ENCODE peak calls at places on chromosome 11, in four cellular contexts. I is stimulated activated CD4-positive, alpha-beta T cell treated with anti-CD3 and anti-CD28 coated beads, TNF-alpha, amount 100 ng/mL, for 24 hours; L is HEK293T; Q is CD8-positive, alpha-beta memory T cell. Y is an unnamed sample.

GRCh38 chr11:102924851-102925380 is 30.6 kb downstream of the MMP13 start:
- DNase-seq in I (no peak), L (no peak), Q (no peak), Y (no peak)

GRCh38 chr11:124717786-124718634 is 21.7 kb upstream of the NRGN start:
- DNase-seq in I (no peak), L (peak), Q (peak), Y (no peak)

GRCh38 chr11:35165416-35166368 is 26.7 kb downstream of the CD44 start:
- DNase-seq in I (peak), L (no peak), Q (peak), Y (no peak)

GRCh38 chr11:16356751-16357365 is 512 bp upstream of the SOX6 start:
- DNase-seq in I (no peak), L (no peak), Q (no peak), Y (no peak)

GRCh38 chr11:43419460-43419859 is 60.7 kb downstream of the TTC17 start:
- DNase-seq in I (no peak), L (peak), Q (peak), Y (peak)

GRCh38 chr11:107272561-107272960 is 185.1 kb downstream of the CWF19L2 start:
- DNase-seq in I (no peak), L (no peak), Q (no peak), Y (no peak)

GRCh38 chr11:60788401-60789110 is 3.4 kb downstream of the MS4A10 start:
- DNase-seq in I (no peak), L (no peak), Q (no peak), Y (no peak)

GRCh38 chr11:9982127-9982795 is 311.8 kb downstream of the SBF2 start:
- DNase-seq in I (no peak), L (no peak), Q (no peak), Y (no peak)

GRCh38 chr11:14454861-14455632 is 44.6 kb downstream of the COPB1 start:
- DNase-seq in I (no peak), L (peak), Q (peak), Y (peak)

GRCh38 chr11:13337986-13338436 is 60.4 kb downstream of the BMAL1 start:
- DNase-seq in I (no peak), L (no peak), Q (no peak), Y (no peak)

GRCh38 chr11:67612751-67613150 is 6.0 kb downstream of the NDUFV1 start:
- DNase-seq in I (no peak), L (no peak), Q (no peak), Y (no peak)

GRCh38 chr11:131681875-131682274 is 311.5 kb downstream of the NTM start:
- DNase-seq in I (no peak), L (no peak), Q (no peak), Y (no peak)

GRCh38 chr11:9906043-9906791 is 242.3 kb downstream of the SWAP70 start:
- DNase-seq in I (no peak), L (no peak), Q (no peak), Y (no peak)

GRCh38 chr11:104700609-104701008 is 197.7 kb downstream of the CASP12 start:
- DNase-seq in I (no peak), L (no peak), Q (peak), Y (no peak)

GRCh38 chr11:30585892-30586250 is 282 bp downstream of the MPPED2 start:
- DNase-seq in I (no peak), L (peak), Q (no peak), Y (peak)

GRCh38 chr11:1779806-1780699 is 16.3 kb upstream of the CTSD start:
- DNase-seq in I (no peak), L (no peak), Q (no peak), Y (no peak)

GRCh38 chr11:2940166-2940929 is 11.1 kb upstream of the PHLDA2 start:
- DNase-seq in I (no peak), L (no peak), Q (no peak), Y (no peak)

GRCh38 chr11:3199537-3200295 is 18.9 kb downstream of the MRGPRG start:
- DNase-seq in I (no peak), L (no peak), Q (no peak), Y (no peak)

GRCh38 chr11:11483622-11484021 is 130.6 kb upstream of the CSNK2A3 start:
- DNase-seq in I (no peak), L (no peak), Q (no peak), Y (no peak)

GRCh38 chr11:8989411-8989810 is 14.4 kb downstream of the NRIP3 start:
- DNase-seq in I (no peak), L (no peak), Q (no peak), Y (no peak)

GRCh38 chr11:73598719-73599379 is 937 bp upstream of the FAM168A start:
- DNase-seq in I (no peak), L (no peak), Q (no peak), Y (no peak)

GRCh38 chr11:103803062-103803461 is 233.4 kb upstream of the DDI1 start:
- DNase-seq in I (no peak), L (no peak), Q (no peak), Y (no peak)

GRCh38 chr11:4065601-4066377 is 28.8 kb upstream of the RRM1 start:
- DNase-seq in I (no peak), L (no peak), Q (no peak), Y (no peak)

GRCh38 chr11:88042238-88043032 is 132.8 kb downstream of the RAB38 start:
- DNase-seq in I (no peak), L (no peak), Q (no peak), Y (peak)

GRCh38 chr11:107397357-107397756 is 60.3 kb downstream of the CWF19L2 start:
- DNase-seq in I (no peak), L (no peak), Q (no peak), Y (no peak)

GRCh38 chr11:75191330-75191717 is 40.4 kb downstream of the SLCO2B1 start:
- DNase-seq in I (no peak), L (no peak), Q (no peak), Y (no peak)